ENCODE peak calls at places on chromosomes 3 and 15, in ten cellular contexts. One of them, this sample, is unnamed.

GRCh38 chr3:141392416-141392815 is 24.1 kb downstream of the ZBTB38 start:
- DNase-seq in A549: no peak
- DNase-seq in upper lobe of right lung: no peak
- DNase-seq in lower lobe of right lung: no peak
- DNase-seq in uterus: no peak
- DNase-seq in effector memory CD4-positive, alpha-beta T cell: no peak
- DNase-seq in substantia nigra: no peak
- DNase-seq in tibial nerve: no peak
- DNase-seq in cardiac muscle cell: no peak
- DNase-seq in left lung: no peak
- DNase-seq in this sample: no peak

GRCh38 chr3:172042136-172042535 is 2.8 kb downstream of the FNDC3B start:
- DNase-seq in left lung: no peak
- DNase-seq in substantia nigra: no peak
- DNase-seq in effector memory CD4-positive, alpha-beta T cell: no peak
- DNase-seq in cardiac muscle cell: peak
- DNase-seq in upper lobe of right lung: no peak
- DNase-seq in uterus: no peak
- DNase-seq in tibial nerve: no peak
- DNase-seq in lower lobe of right lung: no peak
- DNase-seq in A549: no peak
- DNase-seq in this sample: no peak

GRCh38 chr3:23174426-23175039 is 28.6 kb upstream of the UBE2E2 start:
- DNase-seq in tibial nerve: no peak
- DNase-seq in lower lobe of right lung: no peak
- DNase-seq in A549: no peak
- DNase-seq in effector memory CD4-positive, alpha-beta T cell: no peak
- DNase-seq in left lung: no peak
- DNase-seq in upper lobe of right lung: no peak
- DNase-seq in uterus: no peak
- DNase-seq in cardiac muscle cell: peak
- DNase-seq in substantia nigra: no peak
- DNase-seq in this sample: no peak

GRCh38 chr3:194886836-194887235 is 201.2 kb downstream of the FAM43A start:
- DNase-seq in uterus: no peak
- DNase-seq in cardiac muscle cell: no peak
- DNase-seq in A549: no peak
- DNase-seq in tibial nerve: no peak
- DNase-seq in lower lobe of right lung: no peak
- DNase-seq in upper lobe of right lung: no peak
- DNase-seq in left lung: no peak
- DNase-seq in substantia nigra: no peak
- DNase-seq in effector memory CD4-positive, alpha-beta T cell: no peak
- DNase-seq in this sample: no peak

GRCh38 chr15:20340931-20341661 is 200.5 kb downstream of the GOLGA6L6 start:
- DNase-seq in left lung: peak
- DNase-seq in lower lobe of right lung: peak
- DNase-seq in cardiac muscle cell: peak
- DNase-seq in upper lobe of right lung: peak
- DNase-seq in effector memory CD4-positive, alpha-beta T cell: no peak
- DNase-seq in substantia nigra: no peak
- DNase-seq in uterus: peak
- DNase-seq in tibial nerve: no peak
- DNase-seq in A549: peak
- DNase-seq in this sample: no peak

GRCh38 chr15:55897560-55898336 is 95.7 kb downstream of the NEDD4 start:
- DNase-seq in effector memory CD4-positive, alpha-beta T cell: no peak
- DNase-seq in A549: peak
- DNase-seq in left lung: no peak
- DNase-seq in substantia nigra: peak
- DNase-seq in cardiac muscle cell: peak
- DNase-seq in upper lobe of right lung: no peak
- DNase-seq in tibial nerve: no peak
- DNase-seq in lower lobe of right lung: no peak
- DNase-seq in uterus: peak
- DNase-seq in this sample: no peak

GRCh38 chr15:65416845-65417416 is 5.8 kb downstream of the IGDCC4 start:
- DNase-seq in tibial nerve: no peak
- DNase-seq in effector memory CD4-positive, alpha-beta T cell: no peak
- DNase-seq in cardiac muscle cell: peak
- DNase-seq in left lung: no peak
- DNase-seq in upper lobe of right lung: no peak
- DNase-seq in A549: peak
- DNase-seq in lower lobe of right lung: no peak
- DNase-seq in substantia nigra: peak
- DNase-seq in uterus: peak
- DNase-seq in this sample: no peak

GRCh38 chr15:70474682-70475438 is 288.5 kb downstream of the UACA start:
- DNase-seq in tibial nerve: peak
- DNase-seq in cardiac muscle cell: peak
- DNase-seq in left lung: peak
- DNase-seq in upper lobe of right lung: peak
- DNase-seq in A549: peak
- DNase-seq in substantia nigra: peak
- DNase-seq in lower lobe of right lung: peak
- DNase-seq in effector memory CD4-positive, alpha-beta T cell: no peak
- DNase-seq in uterus: peak
- DNase-seq in this sample: peak

GRCh38 chr15:68621535-68621934 is 42.7 kb downstream of the CORO2B start:
- DNase-seq in upper lobe of right lung: no peak
- DNase-seq in cardiac muscle cell: no peak
- DNase-seq in tibial nerve: no peak
- DNase-seq in A549: no peak
- DNase-seq in lower lobe of right lung: no peak
- DNase-seq in effector memory CD4-positive, alpha-beta T cell: no peak
- DNase-seq in substantia nigra: no peak
- DNase-seq in left lung: no peak
- DNase-seq in uterus: no peak
- DNase-seq in this sample: no peak

GRCh38 chr15:98774756-98775497 is 126.6 kb downstream of the IGF1R start:
- DNase-seq in substantia nigra: no peak
- DNase-seq in left lung: no peak
- DNase-seq in effector memory CD4-positive, alpha-beta T cell: no peak
- DNase-seq in uterus: no peak
- DNase-seq in cardiac muscle cell: no peak
- DNase-seq in tibial nerve: no peak
- DNase-seq in upper lobe of right lung: no peak
- DNase-seq in lower lobe of right lung: no peak
- DNase-seq in A549: no peak
- DNase-seq in this sample: peak

GRCh38 chr3:8529197-8529637 is 27.6 kb downstream of the LMCD1 start:
- DNase-seq in lower lobe of right lung: no peak
- DNase-seq in tibial nerve: no peak
- DNase-seq in left lung: no peak
- DNase-seq in cardiac muscle cell: peak
- DNase-seq in upper lobe of right lung: no peak
- DNase-seq in uterus: peak
- DNase-seq in A549: peak
- DNase-seq in effector memory CD4-positive, alpha-beta T cell: no peak
- DNase-seq in substantia nigra: peak
- DNase-seq in this sample: no peak

GRCh38 chr15:31822463-31822862 is 207.9 kb upstream of the CHRNA7 start:
- DNase-seq in lower lobe of right lung: no peak
- DNase-seq in left lung: no peak
- DNase-seq in effector memory CD4-positive, alpha-beta T cell: no peak
- DNase-seq in uterus: no peak
- DNase-seq in A549: no peak
- DNase-seq in upper lobe of right lung: no peak
- DNase-seq in substantia nigra: no peak
- DNase-seq in tibial nerve: no peak
- DNase-seq in cardiac muscle cell: no peak
- DNase-seq in this sample: no peak

GRCh38 chr3:65268411-65268810 is 580.6 kb upstream of the ADAMTS9 start:
- DNase-seq in uterus: no peak
- DNase-seq in left lung: no peak
- DNase-seq in upper lobe of right lung: no peak
- DNase-seq in tibial nerve: no peak
- DNase-seq in cardiac muscle cell: peak
- DNase-seq in A549: no peak
- DNase-seq in substantia nigra: no peak
- DNase-seq in effector memory CD4-positive, alpha-beta T cell: no peak
- DNase-seq in lower lobe of right lung: no peak
- DNase-seq in this sample: no peak

GRCh38 chr3:52031896-52032295 is 24.5 kb downstream of the DUSP7 start:
- DNase-seq in upper lobe of right lung: no peak
- DNase-seq in substantia nigra: no peak
- DNase-seq in A549: no peak
- DNase-seq in tibial nerve: no peak
- DNase-seq in left lung: no peak
- DNase-seq in uterus: no peak
- DNase-seq in cardiac muscle cell: no peak
- DNase-seq in effector memory CD4-positive, alpha-beta T cell: no peak
- DNase-seq in lower lobe of right lung: no peak
- DNase-seq in this sample: no peak
- H3K27ac ChIP-seq in upper lobe of right lung: no peak
- H3K27ac ChIP-seq in substantia nigra: peak
- H3K27ac ChIP-seq in A549: no peak
- H3K27ac ChIP-seq in tibial nerve: no peak
- H3K27ac ChIP-seq in left lung: no peak
- H3K27ac ChIP-seq in uterus: no peak
- H3K27ac ChIP-seq in cardiac muscle cell: peak
- H3K27ac ChIP-seq in effector memory CD4-positive, alpha-beta T cell: no peak
- H3K27ac ChIP-seq in lower lobe of right lung: no peak
- H3K27ac ChIP-seq in this sample: no peak

DNA sequence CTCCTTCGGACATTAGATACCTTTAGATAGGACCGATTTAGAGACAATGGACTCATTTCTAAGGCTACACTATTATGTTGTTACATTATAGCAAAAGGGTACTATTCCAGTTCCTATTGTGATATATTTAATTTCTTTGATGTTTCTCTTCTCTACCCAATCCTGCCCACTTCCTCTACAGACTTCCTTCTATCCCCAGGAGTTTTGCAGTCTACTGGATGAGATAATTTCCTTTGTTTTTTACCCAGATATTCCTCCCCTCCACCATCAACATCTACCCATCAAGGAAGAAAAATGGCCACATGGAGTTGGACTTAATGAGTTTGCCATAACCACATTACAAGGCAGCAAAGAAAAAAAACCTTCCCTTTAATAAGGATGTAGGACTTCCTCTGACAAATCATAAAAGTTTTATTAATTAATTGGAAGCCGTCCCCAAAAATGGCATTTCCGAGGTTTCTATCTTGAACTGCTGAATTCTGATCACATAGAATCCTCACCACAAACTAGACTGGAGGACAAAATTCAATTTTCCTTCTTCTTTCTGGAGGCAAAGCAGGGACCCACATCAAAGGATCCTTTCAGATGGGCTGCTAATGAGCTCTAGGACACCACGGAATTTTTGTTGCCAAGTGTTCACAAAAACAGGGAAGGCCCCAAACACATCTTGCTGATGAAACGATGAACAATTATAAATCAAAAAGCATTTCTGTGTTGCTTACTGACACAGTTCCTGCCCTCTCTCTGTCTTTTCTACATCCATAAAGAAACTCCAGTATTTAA is 33.4 kb downstream of the FRMD4B start:
- DNase-seq in substantia nigra: no peak
- DNase-seq in A549: no peak
- DNase-seq in effector memory CD4-positive, alpha-beta T cell: no peak
- DNase-seq in left lung: no peak
- DNase-seq in lower lobe of right lung: no peak
- DNase-seq in cardiac muscle cell: no peak
- DNase-seq in uterus: no peak
- DNase-seq in upper lobe of right lung: no peak
- DNase-seq in tibial nerve: no peak
- DNase-seq in this sample: no peak
- H3K27ac ChIP-seq in substantia nigra: peak
- H3K27ac ChIP-seq in A549: no peak
- H3K27ac ChIP-seq in effector memory CD4-positive, alpha-beta T cell: no peak
- H3K27ac ChIP-seq in left lung: peak
- H3K27ac ChIP-seq in lower lobe of right lung: peak
- H3K27ac ChIP-seq in cardiac muscle cell: no peak
- H3K27ac ChIP-seq in uterus: peak
- H3K27ac ChIP-seq in upper lobe of right lung: peak
- H3K27ac ChIP-seq in tibial nerve: no peak
- H3K27ac ChIP-seq in this sample: no peak

GRCh38 chr3:10119376-10119775 is 3.9 kb downstream of the BRK1 start:
- DNase-seq in uterus: no peak
- DNase-seq in lower lobe of right lung: no peak
- DNase-seq in left lung: no peak
- DNase-seq in substantia nigra: no peak
- DNase-seq in effector memory CD4-positive, alpha-beta T cell: no peak
- DNase-seq in upper lobe of right lung: no peak
- DNase-seq in A549: no peak
- DNase-seq in cardiac muscle cell: no peak
- DNase-seq in tibial nerve: no peak
- DNase-seq in this sample: no peak

GRCh38 chr3:10121064-10121463 is 5.6 kb downstream of the BRK1 start:
- DNase-seq in upper lobe of right lung: no peak
- DNase-seq in lower lobe of right lung: no peak
- DNase-seq in substantia nigra: no peak
- DNase-seq in cardiac muscle cell: no peak
- DNase-seq in tibial nerve: no peak
- DNase-seq in A549: no peak
- DNase-seq in uterus: no peak
- DNase-seq in effector memory CD4-positive, alpha-beta T cell: no peak
- DNase-seq in left lung: no peak
- DNase-seq in this sample: no peak

GRCh38 chr3:10116928-10117327 is 1.5 kb downstream of the BRK1 start:
- DNase-seq in tibial nerve: no peak
- DNase-seq in effector memory CD4-positive, alpha-beta T cell: no peak
- DNase-seq in lower lobe of right lung: no peak
- DNase-seq in cardiac muscle cell: no peak
- DNase-seq in substantia nigra: no peak
- DNase-seq in upper lobe of right lung: no peak
- DNase-seq in A549: no peak
- DNase-seq in left lung: no peak
- DNase-seq in uterus: no peak
- DNase-seq in this sample: no peak

GRCh38 chr3:10115326-10116137 is at the start of gene BRK1:
- DNase-seq in A549: peak
- DNase-seq in lower lobe of right lung: peak
- DNase-seq in upper lobe of right lung: peak
- DNase-seq in cardiac muscle cell: peak
- DNase-seq in tibial nerve: peak
- DNase-seq in uterus: peak
- DNase-seq in substantia nigra: peak
- DNase-seq in left lung: peak
- DNase-seq in effector memory CD4-positive, alpha-beta T cell: peak
- DNase-seq in this sample: peak

DNA sequence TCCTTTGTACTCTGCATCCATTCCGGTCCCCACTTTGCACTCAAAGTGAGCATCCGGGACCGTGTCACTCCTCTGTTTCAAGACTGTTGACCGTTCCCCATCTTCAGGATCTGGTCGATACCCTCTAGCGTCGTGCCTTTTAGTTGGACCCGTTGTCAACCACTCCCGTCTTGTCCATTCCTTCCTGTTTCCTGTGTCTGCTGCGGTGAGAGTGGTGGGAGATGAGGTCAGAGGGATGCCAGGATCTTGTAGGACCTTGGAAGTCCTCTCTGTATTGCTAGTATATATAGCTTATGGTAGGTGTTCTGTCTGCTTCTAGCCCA is 624 bp downstream of the BRK1 start:
- DNase-seq in effector memory CD4-positive, alpha-beta T cell: no peak
- DNase-seq in cardiac muscle cell: peak
- DNase-seq in substantia nigra: no peak
- DNase-seq in left lung: no peak
- DNase-seq in A549: no peak
- DNase-seq in lower lobe of right lung: no peak
- DNase-seq in upper lobe of right lung: peak
- DNase-seq in uterus: no peak
- DNase-seq in tibial nerve: no peak
- DNase-seq in this sample: no peak
- H3K27ac ChIP-seq in effector memory CD4-positive, alpha-beta T cell: peak
- H3K27ac ChIP-seq in cardiac muscle cell: peak
- H3K27ac ChIP-seq in substantia nigra: peak
- H3K27ac ChIP-seq in left lung: peak
- H3K27ac ChIP-seq in A549: peak
- H3K27ac ChIP-seq in lower lobe of right lung: peak
- H3K27ac ChIP-seq in upper lobe of right lung: peak
- H3K27ac ChIP-seq in uterus: peak
- H3K27ac ChIP-seq in tibial nerve: peak
- H3K27ac ChIP-seq in this sample: peak

GRCh38 chr3:51386159-51386851 is 1.2 kb downstream of the MANF start:
- DNase-seq in upper lobe of right lung: no peak
- DNase-seq in tibial nerve: no peak
- DNase-seq in lower lobe of right lung: no peak
- DNase-seq in effector memory CD4-positive, alpha-beta T cell: no peak
- DNase-seq in substantia nigra: no peak
- DNase-seq in cardiac muscle cell: no peak
- DNase-seq in uterus: no peak
- DNase-seq in A549: no peak
- DNase-seq in left lung: no peak
- DNase-seq in this sample: no peak
- H3K27ac ChIP-seq in upper lobe of right lung: peak
- H3K27ac ChIP-seq in tibial nerve: no peak
- H3K27ac ChIP-seq in lower lobe of right lung: peak
- H3K27ac ChIP-seq in effector memory CD4-positive, alpha-beta T cell: peak
- H3K27ac ChIP-seq in substantia nigra: no peak
- H3K27ac ChIP-seq in cardiac muscle cell: peak
- H3K27ac ChIP-seq in uterus: peak
- H3K27ac ChIP-seq in A549: peak
- H3K27ac ChIP-seq in left lung: peak
- H3K27ac ChIP-seq in this sample: peak

This sample was measured in epithelial cell of prostate.